ENCODE peak calls at places on chromosomes 2 and 18, in six cellular contexts. One of them, this sample, is unnamed.

GRCh38 chr2:67626656-67627055 is 229.5 kb downstream of the ETAA1 start:
- DNase-seq in kidney: no peak
- DNase-seq in heart left ventricle: no peak
- DNase-seq in GM12865: no peak
- DNase-seq in prostate gland: no peak
- DNase-seq in AG10803: peak
- DNase-seq in this sample: no peak

GRCh38 chr2:223989206-223989859 is 32.1 kb downstream of the MRPL44 start:
- DNase-seq in GM12865: peak
- DNase-seq in prostate gland: no peak
- DNase-seq in AG10803: no peak
- DNase-seq in heart left ventricle: no peak
- DNase-seq in kidney: no peak
- DNase-seq in this sample: peak

GRCh38 chr18:48926420-48926857 is 24.3 kb downstream of the SMAD7 start:
- DNase-seq in kidney: no peak
- DNase-seq in GM12865: no peak
- DNase-seq in heart left ventricle: no peak
- DNase-seq in AG10803: no peak
- DNase-seq in prostate gland: no peak
- DNase-seq in this sample: no peak

GRCh38 chr2:200705305-200705985 is 106.3 kb upstream of the BZW1 start:
- DNase-seq in AG10803: no peak
- DNase-seq in heart left ventricle: no peak
- DNase-seq in GM12865: no peak
- DNase-seq in prostate gland: no peak
- DNase-seq in kidney: no peak
- DNase-seq in this sample: no peak

GRCh38 chr2:95344656-95345055 is 47.5 kb downstream of the KCNIP3 start:
- DNase-seq in prostate gland: no peak
- DNase-seq in kidney: peak
- DNase-seq in AG10803: no peak
- DNase-seq in GM12865: no peak
- DNase-seq in heart left ventricle: no peak
- DNase-seq in this sample: no peak

GRCh38 chr18:55089595-55089994 is 130.3 kb upstream of the CCDC68 start:
- DNase-seq in heart left ventricle: no peak
- DNase-seq in AG10803: no peak
- DNase-seq in prostate gland: no peak
- DNase-seq in kidney: no peak
- DNase-seq in GM12865: no peak
- DNase-seq in this sample: no peak

GRCh38 chr18:48805826-48806535 is 144.8 kb downstream of the SMAD7 start:
- DNase-seq in heart left ventricle: no peak
- DNase-seq in AG10803: no peak
- DNase-seq in GM12865: no peak
- DNase-seq in prostate gland: no peak
- DNase-seq in kidney: no peak
- DNase-seq in this sample: no peak

GRCh38 chr2:102492006-102492405 is 19.0 kb downstream of the SLC9A4 start:
- DNase-seq in GM12865: no peak
- DNase-seq in heart left ventricle: no peak
- DNase-seq in prostate gland: no peak
- DNase-seq in AG10803: no peak
- DNase-seq in kidney: no peak
- DNase-seq in this sample: no peak

GRCh38 chr2:196036442-196036841 is 32.2 kb downstream of the DNAH7 start:
- DNase-seq in GM12865: no peak
- DNase-seq in kidney: peak
- DNase-seq in heart left ventricle: no peak
- DNase-seq in AG10803: no peak
- DNase-seq in prostate gland: no peak
- DNase-seq in this sample: no peak

GRCh38 chr2:112523291-112523777 is 18.9 kb upstream of the POLR1B start:
- DNase-seq in kidney: no peak
- DNase-seq in prostate gland: no peak
- DNase-seq in GM12865: no peak
- DNase-seq in AG10803: no peak
- DNase-seq in heart left ventricle: no peak
- DNase-seq in this sample: no peak

GRCh38 chr2:55839182-55839819 is 84.3 kb downstream of the EFEMP1 start:
- DNase-seq in GM12865: no peak
- DNase-seq in heart left ventricle: no peak
- DNase-seq in prostate gland: peak
- DNase-seq in AG10803: peak
- DNase-seq in kidney: no peak
- DNase-seq in this sample: peak

GRCh38 chr2:75605770-75606535 is 40.6 kb upstream of the MRPL19 start:
- DNase-seq in prostate gland: no peak
- DNase-seq in kidney: no peak
- DNase-seq in AG10803: peak
- DNase-seq in GM12865: peak
- DNase-seq in heart left ventricle: no peak
- DNase-seq in this sample: no peak

GRCh38 chr18:76460482-76460881 is 34.6 kb downstream of the ZNF516 start:
- DNase-seq in GM12865: no peak
- DNase-seq in heart left ventricle: no peak
- DNase-seq in kidney: no peak
- DNase-seq in AG10803: peak
- DNase-seq in prostate gland: no peak
- DNase-seq in this sample: no peak

GRCh38 chr18:30328839-30329238 is 713.7 kb downstream of the DSC3 start:
- DNase-seq in kidney: no peak
- DNase-seq in prostate gland: no peak
- DNase-seq in heart left ventricle: no peak
- DNase-seq in AG10803: no peak
- DNase-seq in GM12865: no peak
- DNase-seq in this sample: no peak

GRCh38 chr2:66929632-66930385 is 467.3 kb upstream of the ETAA1 start:
- DNase-seq in kidney: peak
- DNase-seq in heart left ventricle: peak
- DNase-seq in AG10803: peak
- DNase-seq in prostate gland: peak
- DNase-seq in GM12865: no peak
- DNase-seq in this sample: no peak

GRCh38 chr18:54232485-54233227 is 8.2 kb upstream of the MBD2 start:
- DNase-seq in kidney: no peak
- DNase-seq in AG10803: no peak
- DNase-seq in heart left ventricle: no peak
- DNase-seq in GM12865: no peak
- DNase-seq in prostate gland: no peak
- DNase-seq in this sample: no peak

GRCh38 chr2:173545364-173545734 is 190.7 kb downstream of the CDCA7 start:
- DNase-seq in heart left ventricle: no peak
- DNase-seq in prostate gland: no peak
- DNase-seq in GM12865: peak
- DNase-seq in AG10803: peak
- DNase-seq in kidney: no peak
- DNase-seq in this sample: no peak

GRCh38 chr2:111919794-111920608 is 21.6 kb downstream of the MERTK start:
- DNase-seq in GM12865: no peak
- DNase-seq in prostate gland: no peak
- DNase-seq in heart left ventricle: peak
- DNase-seq in kidney: peak
- DNase-seq in AG10803: no peak
- DNase-seq in this sample: peak

GRCh38 chr2:206987810-206988209 is 48.5 kb downstream of the CPO start:
- DNase-seq in heart left ventricle: no peak
- DNase-seq in GM12865: no peak
- DNase-seq in prostate gland: no peak
- DNase-seq in AG10803: no peak
- DNase-seq in kidney: no peak
- DNase-seq in this sample: no peak

GRCh38 chr2:9251154-9252001 is 44.8 kb downstream of the ASAP2 start:
- DNase-seq in AG10803: peak
- DNase-seq in GM12865: no peak
- DNase-seq in kidney: no peak
- DNase-seq in heart left ventricle: no peak
- DNase-seq in prostate gland: peak
- DNase-seq in this sample: no peak
- H3K4me3 ChIP-seq in AG10803: no peak
- H3K4me3 ChIP-seq in GM12865: no peak
- H3K4me3 ChIP-seq in kidney: no peak
- H3K4me3 ChIP-seq in heart left ventricle: no peak
- H3K4me3 ChIP-seq in prostate gland: no peak
- H3K4me3 ChIP-seq in this sample: no peak

DNA sequence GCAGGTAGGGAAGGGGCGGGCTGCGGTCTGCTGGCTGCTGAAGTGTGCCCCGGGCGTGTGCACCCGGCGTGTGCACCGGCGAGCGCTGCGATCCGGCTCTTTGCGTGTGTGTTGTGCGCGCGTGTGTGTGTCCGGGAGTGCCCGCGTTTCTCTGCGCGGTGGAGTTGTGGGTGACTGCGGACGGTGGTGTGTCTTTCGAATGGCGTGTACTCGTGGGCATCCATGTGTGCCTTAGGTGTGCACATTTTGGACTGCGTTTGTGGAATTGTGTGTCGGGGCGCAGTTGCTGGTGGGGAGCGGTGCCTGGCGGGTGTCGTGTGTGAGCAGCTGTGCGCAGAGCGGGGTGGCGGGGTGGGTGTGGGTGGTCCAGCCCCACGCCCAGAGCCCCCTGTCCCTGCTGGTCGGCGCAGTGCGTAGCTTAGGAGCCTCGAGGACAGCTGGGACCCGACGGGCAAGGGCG is 500 bp downstream of the HPCAL1 start:
- DNase-seq in kidney: peak
- DNase-seq in GM12865: no peak
- DNase-seq in heart left ventricle: no peak
- DNase-seq in prostate gland: no peak
- DNase-seq in AG10803: no peak
- DNase-seq in this sample: no peak
- TF ChIP-seq CTCF in kidney: no peak
- TF ChIP-seq CTCF in GM12865: no peak
- TF ChIP-seq CTCF in heart left ventricle: no peak
- TF ChIP-seq CTCF in prostate gland: no peak
- TF ChIP-seq CTCF in AG10803: no peak
- TF ChIP-seq CTCF in this sample: no peak

DNA sequence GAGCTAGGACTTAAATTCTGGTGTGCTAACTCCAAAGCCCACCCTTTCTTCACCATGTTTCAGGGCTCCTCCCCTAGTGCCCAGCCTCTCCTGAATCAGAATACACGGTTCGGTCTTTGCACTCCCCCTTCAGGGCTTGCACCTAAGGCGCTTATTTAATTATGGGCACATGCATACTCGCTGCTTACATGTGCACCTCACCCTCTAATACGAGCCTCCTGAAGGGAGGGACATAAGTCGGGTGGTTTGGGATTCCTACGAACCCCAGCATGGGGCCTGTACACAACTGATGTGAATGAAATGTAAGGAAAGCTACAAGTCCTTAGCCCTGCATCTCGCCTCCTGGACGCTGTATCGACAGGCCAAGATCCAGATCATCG is 435 bp downstream of the IFT172 start:
- DNase-seq in kidney: no peak
- DNase-seq in AG10803: peak
- DNase-seq in prostate gland: no peak
- DNase-seq in GM12865: peak
- DNase-seq in heart left ventricle: no peak
- DNase-seq in this sample: no peak
- H3K4me3 ChIP-seq in kidney: peak
- H3K4me3 ChIP-seq in AG10803: peak
- H3K4me3 ChIP-seq in prostate gland: peak
- H3K4me3 ChIP-seq in GM12865: peak
- H3K4me3 ChIP-seq in heart left ventricle: peak
- H3K4me3 ChIP-seq in this sample: peak

GRCh38 chr18:13470555-13471494 is 252.3 kb downstream of the LDLRAD4 start:
- DNase-seq in kidney: no peak
- DNase-seq in AG10803: no peak
- DNase-seq in heart left ventricle: peak
- DNase-seq in GM12865: no peak
- DNase-seq in prostate gland: no peak
- DNase-seq in this sample: no peak
- TF ChIP-seq CTCF in kidney: no peak
- TF ChIP-seq CTCF in AG10803: no peak
- TF ChIP-seq CTCF in heart left ventricle: no peak
- TF ChIP-seq CTCF in GM12865: no peak
- TF ChIP-seq CTCF in prostate gland: no peak
- TF ChIP-seq CTCF in this sample: no peak

GRCh38 chr2:170822885-170823799 is 6.5 kb downstream of the GAD1 start:
- DNase-seq in prostate gland: no peak
- DNase-seq in GM12865: no peak
- DNase-seq in heart left ventricle: peak
- DNase-seq in AG10803: no peak
- DNase-seq in kidney: peak
- DNase-seq in this sample: no peak
- H3K4me3 ChIP-seq in prostate gland: no peak
- H3K4me3 ChIP-seq in GM12865: no peak
- H3K4me3 ChIP-seq in heart left ventricle: peak
- H3K4me3 ChIP-seq in AG10803: peak
- H3K4me3 ChIP-seq in kidney: no peak
- H3K4me3 ChIP-seq in this sample: no peak

DNA sequence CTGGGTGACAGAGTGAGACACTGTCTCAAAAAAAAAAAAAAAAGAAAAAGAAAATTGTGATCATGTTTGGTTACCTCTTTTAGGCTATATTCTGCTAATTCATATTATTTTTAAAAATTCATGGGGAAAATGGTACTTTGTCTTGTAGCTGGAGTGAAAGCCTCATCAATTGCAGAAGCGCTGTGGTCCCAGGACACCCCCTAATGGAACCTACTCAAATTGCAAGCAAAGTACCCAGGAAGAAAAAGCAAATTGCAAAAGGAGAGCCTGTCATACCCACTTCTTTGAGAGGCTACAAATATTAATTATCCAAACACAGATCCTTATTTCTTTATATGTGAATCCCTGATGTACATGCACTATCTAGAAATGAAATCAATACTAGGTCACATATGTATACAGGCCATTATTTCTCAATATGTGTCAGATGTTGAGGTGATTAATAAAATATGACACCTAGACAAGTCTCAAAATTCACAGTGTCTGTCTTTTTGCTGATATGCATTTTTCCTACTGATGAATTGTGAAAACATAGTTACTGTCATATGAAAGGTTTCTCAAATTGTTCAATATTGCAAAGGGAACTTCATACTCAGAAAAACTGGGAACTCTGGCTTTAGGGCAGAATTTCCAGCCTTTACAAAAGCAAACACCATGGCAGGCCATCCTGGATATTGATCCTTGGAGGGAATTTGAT is 12.6 kb downstream of the CRACDL start:
- DNase-seq in heart left ventricle: no peak
- DNase-seq in GM12865: no peak
- DNase-seq in AG10803: no peak
- DNase-seq in prostate gland: no peak
- DNase-seq in kidney: no peak
- DNase-seq in this sample: no peak
- TF ChIP-seq CTCF in heart left ventricle: no peak
- TF ChIP-seq CTCF in GM12865: peak
- TF ChIP-seq CTCF in AG10803: peak
- TF ChIP-seq CTCF in prostate gland: no peak
- TF ChIP-seq CTCF in kidney: no peak
- TF ChIP-seq CTCF in this sample: peak

DNA sequence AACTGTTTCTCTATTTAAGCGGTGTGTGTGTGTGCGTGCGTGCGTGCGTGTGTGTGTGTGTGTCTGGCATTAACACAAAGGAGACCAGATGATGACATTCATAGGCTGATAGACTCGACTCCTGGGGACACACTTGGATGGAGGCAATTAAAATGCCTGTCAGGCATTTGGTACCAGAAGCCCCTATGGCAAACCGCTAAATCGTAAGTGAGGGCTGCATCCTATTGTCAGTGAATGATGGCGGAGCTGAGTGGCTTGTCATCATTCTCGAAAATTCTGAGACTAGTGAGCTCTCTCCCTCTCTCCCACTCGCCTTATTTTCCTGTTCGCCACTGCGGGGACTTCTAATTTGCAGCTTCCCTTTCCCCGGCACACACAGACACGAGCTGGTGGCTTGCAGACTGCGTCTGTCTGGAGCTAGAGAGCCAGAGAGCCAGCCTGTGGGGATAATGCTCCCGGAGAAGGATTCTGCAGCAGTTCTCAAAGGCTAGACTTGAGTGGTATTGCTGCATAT is 155.4 kb downstream of the MAP2 start:
- DNase-seq in AG10803: peak
- DNase-seq in kidney: no peak
- DNase-seq in prostate gland: no peak
- DNase-seq in heart left ventricle: peak
- DNase-seq in GM12865: no peak
- DNase-seq in this sample: no peak
- H3K4me3 ChIP-seq in AG10803: peak
- H3K4me3 ChIP-seq in kidney: peak
- H3K4me3 ChIP-seq in prostate gland: no peak
- H3K4me3 ChIP-seq in heart left ventricle: peak
- H3K4me3 ChIP-seq in GM12865: peak
- H3K4me3 ChIP-seq in this sample: no peak

This sample was measured in LNCaP clone FGC.